ENCODE peak calls at places on chromosome 1, in nine cellular contexts. One of them, this sample, is unnamed.

GRCh38 chr1:11797525-11798216 is 8.1 kb downstream of the MTHFR start:
- DNase-seq in HFFc6: no peak
- DNase-seq in stimulated activated CD4-positive, alpha-beta T cell treated with anti-CD3 and anti-CD28 coated beads, Interleukin-15, amount 100 ng/mL, for 1 hour: no peak
- DNase-seq in HepG2: no peak
- DNase-seq in GM13977: no peak
- DNase-seq in kidney: peak
- DNase-seq in midbrain: no peak
- DNase-seq in M059J: peak
- DNase-seq in NCI-H1092 treated with DMSO at 0.1 percent for 48 hours: no peak
- DNase-seq in this sample: no peak

GRCh38 chr1:179984101-179984500 is 29.5 kb downstream of the CEP350 start:
- DNase-seq in NCI-H1092 treated with DMSO at 0.1 percent for 48 hours: no peak
- DNase-seq in midbrain: no peak
- DNase-seq in HepG2: no peak
- DNase-seq in stimulated activated CD4-positive, alpha-beta T cell treated with anti-CD3 and anti-CD28 coated beads, Interleukin-15, amount 100 ng/mL, for 1 hour: no peak
- DNase-seq in GM13977: no peak
- DNase-seq in kidney: no peak
- DNase-seq in M059J: no peak
- DNase-seq in HFFc6: no peak
- DNase-seq in this sample: no peak

GRCh38 chr1:154327466-154328317 is 2.4 kb downstream of the ATP8B2 start:
- DNase-seq in GM13977: no peak
- DNase-seq in M059J: no peak
- DNase-seq in HepG2: no peak
- DNase-seq in kidney: no peak
- DNase-seq in HFFc6: no peak
- DNase-seq in stimulated activated CD4-positive, alpha-beta T cell treated with anti-CD3 and anti-CD28 coated beads, Interleukin-15, amount 100 ng/mL, for 1 hour: no peak
- DNase-seq in midbrain: no peak
- DNase-seq in NCI-H1092 treated with DMSO at 0.1 percent for 48 hours: no peak
- DNase-seq in this sample: peak

GRCh38 chr1:10530281-10530740 is 55.6 kb downstream of the PEX14 start:
- DNase-seq in stimulated activated CD4-positive, alpha-beta T cell treated with anti-CD3 and anti-CD28 coated beads, Interleukin-15, amount 100 ng/mL, for 1 hour: no peak
- DNase-seq in HepG2: no peak
- DNase-seq in HFFc6: no peak
- DNase-seq in midbrain: no peak
- DNase-seq in kidney: peak
- DNase-seq in GM13977: no peak
- DNase-seq in NCI-H1092 treated with DMSO at 0.1 percent for 48 hours: no peak
- DNase-seq in M059J: peak
- DNase-seq in this sample: peak

GRCh38 chr1:200660719-200661118 is 9.0 kb downstream of the DDX59 start:
- DNase-seq in GM13977: no peak
- DNase-seq in NCI-H1092 treated with DMSO at 0.1 percent for 48 hours: no peak
- DNase-seq in M059J: no peak
- DNase-seq in HepG2: no peak
- DNase-seq in kidney: no peak
- DNase-seq in stimulated activated CD4-positive, alpha-beta T cell treated with anti-CD3 and anti-CD28 coated beads, Interleukin-15, amount 100 ng/mL, for 1 hour: no peak
- DNase-seq in midbrain: no peak
- DNase-seq in HFFc6: no peak
- DNase-seq in this sample: no peak

GRCh38 chr1:84121360-84121759 is 22.7 kb upstream of the PRKACB start:
- DNase-seq in midbrain: no peak
- DNase-seq in kidney: no peak
- DNase-seq in HFFc6: no peak
- DNase-seq in NCI-H1092 treated with DMSO at 0.1 percent for 48 hours: no peak
- DNase-seq in HepG2: no peak
- DNase-seq in stimulated activated CD4-positive, alpha-beta T cell treated with anti-CD3 and anti-CD28 coated beads, Interleukin-15, amount 100 ng/mL, for 1 hour: no peak
- DNase-seq in GM13977: no peak
- DNase-seq in M059J: no peak
- DNase-seq in this sample: no peak

GRCh38 chr1:245671349-245671748 is 516.6 kb downstream of the KIF26B start:
- DNase-seq in NCI-H1092 treated with DMSO at 0.1 percent for 48 hours: no peak
- DNase-seq in HFFc6: no peak
- DNase-seq in stimulated activated CD4-positive, alpha-beta T cell treated with anti-CD3 and anti-CD28 coated beads, Interleukin-15, amount 100 ng/mL, for 1 hour: no peak
- DNase-seq in midbrain: no peak
- DNase-seq in kidney: no peak
- DNase-seq in M059J: no peak
- DNase-seq in GM13977: no peak
- DNase-seq in HepG2: no peak
- DNase-seq in this sample: peak

GRCh38 chr1:28510350-28511223 is 4.7 kb downstream of the RCC1 start:
- DNase-seq in stimulated activated CD4-positive, alpha-beta T cell treated with anti-CD3 and anti-CD28 coated beads, Interleukin-15, amount 100 ng/mL, for 1 hour: no peak
- DNase-seq in GM13977: no peak
- DNase-seq in kidney: no peak
- DNase-seq in midbrain: no peak
- DNase-seq in HFFc6: peak
- DNase-seq in M059J: peak
- DNase-seq in NCI-H1092 treated with DMSO at 0.1 percent for 48 hours: no peak
- DNase-seq in HepG2: peak
- DNase-seq in this sample: peak

GRCh38 chr1:244839656-244840055 is 4.2 kb downstream of the COX20 start:
- DNase-seq in stimulated activated CD4-positive, alpha-beta T cell treated with anti-CD3 and anti-CD28 coated beads, Interleukin-15, amount 100 ng/mL, for 1 hour: no peak
- DNase-seq in HFFc6: no peak
- DNase-seq in HepG2: no peak
- DNase-seq in M059J: peak
- DNase-seq in kidney: no peak
- DNase-seq in GM13977: no peak
- DNase-seq in NCI-H1092 treated with DMSO at 0.1 percent for 48 hours: no peak
- DNase-seq in midbrain: no peak
- DNase-seq in this sample: no peak

GRCh38 chr1:213327318-213327667 is 276.3 kb downstream of the RPS6KC1 start:
- DNase-seq in M059J: peak
- DNase-seq in kidney: no peak
- DNase-seq in HFFc6: peak
- DNase-seq in NCI-H1092 treated with DMSO at 0.1 percent for 48 hours: no peak
- DNase-seq in midbrain: no peak
- DNase-seq in GM13977: no peak
- DNase-seq in HepG2: no peak
- DNase-seq in stimulated activated CD4-positive, alpha-beta T cell treated with anti-CD3 and anti-CD28 coated beads, Interleukin-15, amount 100 ng/mL, for 1 hour: no peak
- DNase-seq in this sample: no peak

GRCh38 chr1:28507646-28508434 is 2.0 kb downstream of the RCC1 start:
- DNase-seq in midbrain: no peak
- DNase-seq in HFFc6: no peak
- DNase-seq in kidney: no peak
- DNase-seq in GM13977: no peak
- DNase-seq in HepG2: no peak
- DNase-seq in M059J: no peak
- DNase-seq in stimulated activated CD4-positive, alpha-beta T cell treated with anti-CD3 and anti-CD28 coated beads, Interleukin-15, amount 100 ng/mL, for 1 hour: no peak
- DNase-seq in NCI-H1092 treated with DMSO at 0.1 percent for 48 hours: no peak
- DNase-seq in this sample: no peak

GRCh38 chr1:170010443-170010842 is 64.1 kb downstream of the KIFAP3 start:
- DNase-seq in stimulated activated CD4-positive, alpha-beta T cell treated with anti-CD3 and anti-CD28 coated beads, Interleukin-15, amount 100 ng/mL, for 1 hour: no peak
- DNase-seq in NCI-H1092 treated with DMSO at 0.1 percent for 48 hours: peak
- DNase-seq in midbrain: no peak
- DNase-seq in HFFc6: peak
- DNase-seq in M059J: peak
- DNase-seq in kidney: no peak
- DNase-seq in HepG2: peak
- DNase-seq in GM13977: peak
- DNase-seq in this sample: peak

GRCh38 chr1:228174482-228175315 is 9.1 kb downstream of the IBA57 start:
- DNase-seq in midbrain: no peak
- DNase-seq in GM13977: no peak
- DNase-seq in HFFc6: no peak
- DNase-seq in NCI-H1092 treated with DMSO at 0.1 percent for 48 hours: no peak
- DNase-seq in M059J: no peak
- DNase-seq in stimulated activated CD4-positive, alpha-beta T cell treated with anti-CD3 and anti-CD28 coated beads, Interleukin-15, amount 100 ng/mL, for 1 hour: no peak
- DNase-seq in HepG2: no peak
- DNase-seq in kidney: peak
- DNase-seq in this sample: peak

GRCh38 chr1:34865981-34866761 is 6.6 kb upstream of the SMIM12 start:
- DNase-seq in stimulated activated CD4-positive, alpha-beta T cell treated with anti-CD3 and anti-CD28 coated beads, Interleukin-15, amount 100 ng/mL, for 1 hour: peak
- DNase-seq in midbrain: peak
- DNase-seq in GM13977: peak
- DNase-seq in HFFc6: peak
- DNase-seq in NCI-H1092 treated with DMSO at 0.1 percent for 48 hours: peak
- DNase-seq in M059J: peak
- DNase-seq in HepG2: peak
- DNase-seq in kidney: peak
- DNase-seq in this sample: peak

GRCh38 chr1:6028042-6028895 is 17.4 kb upstream of the KCNAB2 start:
- DNase-seq in NCI-H1092 treated with DMSO at 0.1 percent for 48 hours: no peak
- DNase-seq in stimulated activated CD4-positive, alpha-beta T cell treated with anti-CD3 and anti-CD28 coated beads, Interleukin-15, amount 100 ng/mL, for 1 hour: peak
- DNase-seq in kidney: no peak
- DNase-seq in M059J: no peak
- DNase-seq in HepG2: no peak
- DNase-seq in midbrain: peak
- DNase-seq in HFFc6: peak
- DNase-seq in GM13977: no peak
- DNase-seq in this sample: no peak

GRCh38 chr1:57590978-57591377 is 167.1 kb upstream of the DAB1 start:
- DNase-seq in HepG2: no peak
- DNase-seq in HFFc6: no peak
- DNase-seq in NCI-H1092 treated with DMSO at 0.1 percent for 48 hours: no peak
- DNase-seq in M059J: no peak
- DNase-seq in kidney: no peak
- DNase-seq in midbrain: no peak
- DNase-seq in GM13977: no peak
- DNase-seq in stimulated activated CD4-positive, alpha-beta T cell treated with anti-CD3 and anti-CD28 coated beads, Interleukin-15, amount 100 ng/mL, for 1 hour: no peak
- DNase-seq in this sample: peak

GRCh38 chr1:210400043-210400840 is 71.5 kb downstream of the HHAT start:
- DNase-seq in HFFc6: peak
- DNase-seq in NCI-H1092 treated with DMSO at 0.1 percent for 48 hours: peak
- DNase-seq in midbrain: peak
- DNase-seq in GM13977: peak
- DNase-seq in M059J: peak
- DNase-seq in stimulated activated CD4-positive, alpha-beta T cell treated with anti-CD3 and anti-CD28 coated beads, Interleukin-15, amount 100 ng/mL, for 1 hour: peak
- DNase-seq in HepG2: peak
- DNase-seq in kidney: no peak
- DNase-seq in this sample: peak

GRCh38 chr1:15382601-15383518 is 26.8 kb upstream of the EFHD2 start:
- DNase-seq in NCI-H1092 treated with DMSO at 0.1 percent for 48 hours: no peak
- DNase-seq in GM13977: no peak
- DNase-seq in kidney: no peak
- DNase-seq in HepG2: no peak
- DNase-seq in M059J: peak
- DNase-seq in HFFc6: no peak
- DNase-seq in midbrain: no peak
- DNase-seq in stimulated activated CD4-positive, alpha-beta T cell treated with anti-CD3 and anti-CD28 coated beads, Interleukin-15, amount 100 ng/mL, for 1 hour: no peak
- DNase-seq in this sample: no peak

GRCh38 chr1:201585099-201585498 is 46.2 kb downstream of the NAV1 start:
- DNase-seq in kidney: no peak
- DNase-seq in M059J: peak
- DNase-seq in GM13977: no peak
- DNase-seq in stimulated activated CD4-positive, alpha-beta T cell treated with anti-CD3 and anti-CD28 coated beads, Interleukin-15, amount 100 ng/mL, for 1 hour: no peak
- DNase-seq in HFFc6: peak
- DNase-seq in midbrain: no peak
- DNase-seq in NCI-H1092 treated with DMSO at 0.1 percent for 48 hours: no peak
- DNase-seq in HepG2: no peak
- DNase-seq in this sample: no peak

GRCh38 chr1:38454236-38454635 is 405.3 kb downstream of the RRAGC start:
- DNase-seq in HFFc6: no peak
- DNase-seq in stimulated activated CD4-positive, alpha-beta T cell treated with anti-CD3 and anti-CD28 coated beads, Interleukin-15, amount 100 ng/mL, for 1 hour: no peak
- DNase-seq in HepG2: no peak
- DNase-seq in NCI-H1092 treated with DMSO at 0.1 percent for 48 hours: no peak
- DNase-seq in GM13977: no peak
- DNase-seq in kidney: no peak
- DNase-seq in M059J: peak
- DNase-seq in midbrain: no peak
- DNase-seq in this sample: peak

GRCh38 chr1:6033986-6034749 is 11.5 kb upstream of the KCNAB2 start:
- DNase-seq in midbrain: peak
- DNase-seq in GM13977: no peak
- DNase-seq in HFFc6: no peak
- DNase-seq in M059J: peak
- DNase-seq in HepG2: peak
- DNase-seq in NCI-H1092 treated with DMSO at 0.1 percent for 48 hours: peak
- DNase-seq in stimulated activated CD4-positive, alpha-beta T cell treated with anti-CD3 and anti-CD28 coated beads, Interleukin-15, amount 100 ng/mL, for 1 hour: no peak
- DNase-seq in kidney: no peak
- DNase-seq in this sample: peak

GRCh38 chr1:21651214-21652042 is 17.7 kb downstream of the RAP1GAP start:
- DNase-seq in kidney: no peak
- DNase-seq in M059J: no peak
- DNase-seq in HepG2: no peak
- DNase-seq in midbrain: peak
- DNase-seq in HFFc6: no peak
- DNase-seq in GM13977: peak
- DNase-seq in stimulated activated CD4-positive, alpha-beta T cell treated with anti-CD3 and anti-CD28 coated beads, Interleukin-15, amount 100 ng/mL, for 1 hour: peak
- DNase-seq in NCI-H1092 treated with DMSO at 0.1 percent for 48 hours: peak
- DNase-seq in this sample: peak

GRCh38 chr1:182235952-182236650 is 155.5 kb downstream of the GLUL start:
- DNase-seq in kidney: no peak
- DNase-seq in HFFc6: peak
- DNase-seq in midbrain: peak
- DNase-seq in GM13977: no peak
- DNase-seq in HepG2: no peak
- DNase-seq in stimulated activated CD4-positive, alpha-beta T cell treated with anti-CD3 and anti-CD28 coated beads, Interleukin-15, amount 100 ng/mL, for 1 hour: no peak
- DNase-seq in M059J: peak
- DNase-seq in NCI-H1092 treated with DMSO at 0.1 percent for 48 hours: peak
- DNase-seq in this sample: no peak

GRCh38 chr1:232247669-232248068 is 382.3 kb downstream of the SIPA1L2 start:
- DNase-seq in HFFc6: no peak
- DNase-seq in stimulated activated CD4-positive, alpha-beta T cell treated with anti-CD3 and anti-CD28 coated beads, Interleukin-15, amount 100 ng/mL, for 1 hour: no peak
- DNase-seq in midbrain: no peak
- DNase-seq in GM13977: no peak
- DNase-seq in M059J: no peak
- DNase-seq in kidney: no peak
- DNase-seq in HepG2: no peak
- DNase-seq in NCI-H1092 treated with DMSO at 0.1 percent for 48 hours: peak
- DNase-seq in this sample: no peak

GRCh38 chr1:234504969-234505773 is 26.2 kb upstream of the TARBP1 start:
- DNase-seq in GM13977: no peak
- DNase-seq in NCI-H1092 treated with DMSO at 0.1 percent for 48 hours: no peak
- DNase-seq in HepG2: no peak
- DNase-seq in M059J: no peak
- DNase-seq in midbrain: no peak
- DNase-seq in HFFc6: no peak
- DNase-seq in stimulated activated CD4-positive, alpha-beta T cell treated with anti-CD3 and anti-CD28 coated beads, Interleukin-15, amount 100 ng/mL, for 1 hour: no peak
- DNase-seq in kidney: no peak
- DNase-seq in this sample: no peak

GRCh38 chr1:87867631-87868030 is 539.0 kb downstream of the LMO4 start:
- DNase-seq in HepG2: no peak
- DNase-seq in HFFc6: no peak
- DNase-seq in NCI-H1092 treated with DMSO at 0.1 percent for 48 hours: no peak
- DNase-seq in stimulated activated CD4-positive, alpha-beta T cell treated with anti-CD3 and anti-CD28 coated beads, Interleukin-15, amount 100 ng/mL, for 1 hour: no peak
- DNase-seq in M059J: peak
- DNase-seq in midbrain: no peak
- DNase-seq in kidney: no peak
- DNase-seq in GM13977: no peak
- DNase-seq in this sample: no peak

GRCh38 chr1:187054862-187055757 is 226.4 kb downstream of the PLA2G4A start:
- DNase-seq in stimulated activated CD4-positive, alpha-beta T cell treated with anti-CD3 and anti-CD28 coated beads, Interleukin-15, amount 100 ng/mL, for 1 hour: no peak
- DNase-seq in HepG2: no peak
- DNase-seq in M059J: no peak
- DNase-seq in kidney: no peak
- DNase-seq in HFFc6: no peak
- DNase-seq in midbrain: no peak
- DNase-seq in NCI-H1092 treated with DMSO at 0.1 percent for 48 hours: no peak
- DNase-seq in GM13977: no peak
- DNase-seq in this sample: no peak